ENCODE peak calls at places on chromosome 11, in ten cellular contexts. One of them, this sample, is unnamed.

GRCh38 chr11:84830372-84830771 is 796.8 kb downstream of the DLG2 start:
- DNase-seq in HuH-7.5: no peak
- DNase-seq in NCI-H345: no peak
- DNase-seq in AG08396: no peak
- DNase-seq in M059J: no peak
- DNase-seq in activated T-cell treated with anti-CD3 and anti-CD28 coated beads, Interleukin-2, amount 50 U/mL, for 4 hours: no peak
- DNase-seq in hepatocyte: no peak
- DNase-seq in HT1080: no peak
- DNase-seq in AG09319: no peak
- DNase-seq in activated T-helper 1 cell treated with anti-CD3 and anti-CD28 coated beads, Interleukin-2, amount 50 U/mL, for 16 hours: no peak
- DNase-seq in this sample: no peak

GRCh38 chr11:72202571-72202970 is 10.6 kb downstream of the FOLR1 start:
- DNase-seq in HuH-7.5: no peak
- DNase-seq in NCI-H345: no peak
- DNase-seq in AG08396: no peak
- DNase-seq in M059J: no peak
- DNase-seq in activated T-cell treated with anti-CD3 and anti-CD28 coated beads, Interleukin-2, amount 50 U/mL, for 4 hours: no peak
- DNase-seq in hepatocyte: no peak
- DNase-seq in HT1080: no peak
- DNase-seq in AG09319: no peak
- DNase-seq in activated T-helper 1 cell treated with anti-CD3 and anti-CD28 coated beads, Interleukin-2, amount 50 U/mL, for 16 hours: no peak
- DNase-seq in this sample: no peak

GRCh38 chr11:121206810-121207209 is 85.8 kb upstream of the SC5D start:
- DNase-seq in HuH-7.5: no peak
- DNase-seq in NCI-H345: no peak
- DNase-seq in AG08396: no peak
- DNase-seq in M059J: peak
- DNase-seq in activated T-cell treated with anti-CD3 and anti-CD28 coated beads, Interleukin-2, amount 50 U/mL, for 4 hours: no peak
- DNase-seq in hepatocyte: no peak
- DNase-seq in HT1080: no peak
- DNase-seq in AG09319: no peak
- DNase-seq in activated T-helper 1 cell treated with anti-CD3 and anti-CD28 coated beads, Interleukin-2, amount 50 U/mL, for 16 hours: no peak
- DNase-seq in this sample: no peak

GRCh38 chr11:113202431-113202830 is 112.0 kb upstream of the TTC12 start:
- DNase-seq in HuH-7.5: no peak
- DNase-seq in NCI-H345: no peak
- DNase-seq in AG08396: no peak
- DNase-seq in M059J: peak
- DNase-seq in activated T-cell treated with anti-CD3 and anti-CD28 coated beads, Interleukin-2, amount 50 U/mL, for 4 hours: no peak
- DNase-seq in hepatocyte: no peak
- DNase-seq in HT1080: peak
- DNase-seq in AG09319: no peak
- DNase-seq in activated T-helper 1 cell treated with anti-CD3 and anti-CD28 coated beads, Interleukin-2, amount 50 U/mL, for 16 hours: no peak
- DNase-seq in this sample: peak

GRCh38 chr11:112172362-112172994 is 2.8 kb upstream of the BCO2 start:
- DNase-seq in HuH-7.5: no peak
- DNase-seq in NCI-H345: no peak
- DNase-seq in AG08396: peak
- DNase-seq in M059J: peak
- DNase-seq in activated T-cell treated with anti-CD3 and anti-CD28 coated beads, Interleukin-2, amount 50 U/mL, for 4 hours: no peak
- DNase-seq in hepatocyte: no peak
- DNase-seq in HT1080: peak
- DNase-seq in AG09319: no peak
- DNase-seq in activated T-helper 1 cell treated with anti-CD3 and anti-CD28 coated beads, Interleukin-2, amount 50 U/mL, for 16 hours: no peak
- DNase-seq in this sample: no peak

GRCh38 chr11:62664405-62665074 is 470 bp downstream of the C11orf98 start:
- DNase-seq in HuH-7.5: peak
- DNase-seq in NCI-H345: peak
- DNase-seq in AG08396: no peak
- DNase-seq in M059J: peak
- DNase-seq in activated T-cell treated with anti-CD3 and anti-CD28 coated beads, Interleukin-2, amount 50 U/mL, for 4 hours: peak
- DNase-seq in hepatocyte: peak
- DNase-seq in HT1080: no peak
- DNase-seq in AG09319: no peak
- DNase-seq in activated T-helper 1 cell treated with anti-CD3 and anti-CD28 coated beads, Interleukin-2, amount 50 U/mL, for 16 hours: no peak
- DNase-seq in this sample: peak

GRCh38 chr11:85663781-85664560 is 958 bp downstream of the CREBZF start:
- DNase-seq in HuH-7.5: peak
- DNase-seq in NCI-H345: peak
- DNase-seq in AG08396: peak
- DNase-seq in M059J: peak
- DNase-seq in activated T-cell treated with anti-CD3 and anti-CD28 coated beads, Interleukin-2, amount 50 U/mL, for 4 hours: peak
- DNase-seq in hepatocyte: peak
- DNase-seq in HT1080: peak
- DNase-seq in AG09319: no peak
- DNase-seq in activated T-helper 1 cell treated with anti-CD3 and anti-CD28 coated beads, Interleukin-2, amount 50 U/mL, for 16 hours: peak
- DNase-seq in this sample: peak

GRCh38 chr11:77353131-77353530 is 51.6 kb upstream of the GDPD4 start:
- DNase-seq in HuH-7.5: no peak
- DNase-seq in NCI-H345: no peak
- DNase-seq in AG08396: no peak
- DNase-seq in M059J: no peak
- DNase-seq in activated T-cell treated with anti-CD3 and anti-CD28 coated beads, Interleukin-2, amount 50 U/mL, for 4 hours: no peak
- DNase-seq in hepatocyte: no peak
- DNase-seq in HT1080: no peak
- DNase-seq in AG09319: no peak
- DNase-seq in activated T-helper 1 cell treated with anti-CD3 and anti-CD28 coated beads, Interleukin-2, amount 50 U/mL, for 16 hours: no peak
- DNase-seq in this sample: no peak

GRCh38 chr11:57649826-57650738 is at the start of gene YPEL4:
- DNase-seq in HuH-7.5: no peak
- DNase-seq in NCI-H345: peak
- DNase-seq in AG08396: peak
- DNase-seq in M059J: peak
- DNase-seq in activated T-cell treated with anti-CD3 and anti-CD28 coated beads, Interleukin-2, amount 50 U/mL, for 4 hours: peak
- DNase-seq in hepatocyte: peak
- DNase-seq in HT1080: peak
- DNase-seq in AG09319: no peak
- DNase-seq in activated T-helper 1 cell treated with anti-CD3 and anti-CD28 coated beads, Interleukin-2, amount 50 U/mL, for 16 hours: peak
- DNase-seq in this sample: peak